ENCODE peak calls at places on chromosomes 13 and 19, in nine cellular contexts. One of them, this sample, is unnamed.

GRCh38 chr19:54952591-54953344 is 5.4 kb upstream of the NLRP7 start:
- DNase-seq in cardiac muscle cell: peak; percentile 45
- DNase-seq in fibroblast of the conjunctiva: no peak
- DNase-seq in activated CD4-positive, alpha-beta T cell treated with anti-CD3 and anti-CD28 coated beads, Interleukin-2, amount 10 ng/mL, durations not matched to agents 7 days and 5 days: no peak
- DNase-seq in OCI-LY7: no peak
- DNase-seq in foreskin fibroblast: no peak
- DNase-seq in 8988T: no peak
- DNase-seq in neural crest cell: no peak
- DNase-seq in activated CD8-positive, alpha-beta memory T cell treated with anti-CD3 and anti-CD28 coated beads, Interleukin-2, amount 50 U/mL, for 4 hours: no peak
- DNase-seq in this sample: no peak

GRCh38 chr19:3033595-3034193 is 4.6 kb upstream of the TLE2 start:
- DNase-seq in cardiac muscle cell: no peak
- DNase-seq in fibroblast of the conjunctiva: no peak
- DNase-seq in activated CD4-positive, alpha-beta T cell treated with anti-CD3 and anti-CD28 coated beads, Interleukin-2, amount 10 ng/mL, durations not matched to agents 7 days and 5 days: no peak
- DNase-seq in OCI-LY7: no peak
- DNase-seq in foreskin fibroblast: no peak
- DNase-seq in 8988T: no peak
- DNase-seq in neural crest cell: no peak
- DNase-seq in activated CD8-positive, alpha-beta memory T cell treated with anti-CD3 and anti-CD28 coated beads, Interleukin-2, amount 50 U/mL, for 4 hours: no peak
- DNase-seq in this sample: no peak

GRCh38 chr13:91647361-91647970 is 249.0 kb downstream of the GPC5 start:
- DNase-seq in cardiac muscle cell: peak; percentile 22
- DNase-seq in fibroblast of the conjunctiva: peak; percentile 28
- DNase-seq in activated CD4-positive, alpha-beta T cell treated with anti-CD3 and anti-CD28 coated beads, Interleukin-2, amount 10 ng/mL, durations not matched to agents 7 days and 5 days: no peak
- DNase-seq in OCI-LY7: peak; percentile 72
- DNase-seq in foreskin fibroblast: no peak
- DNase-seq in 8988T: no peak
- DNase-seq in neural crest cell: peak; percentile 14
- DNase-seq in activated CD8-positive, alpha-beta memory T cell treated with anti-CD3 and anti-CD28 coated beads, Interleukin-2, amount 50 U/mL, for 4 hours: no peak
- DNase-seq in this sample: no peak

GRCh38 chr19:33273881-33274662 is 28.3 kb downstream of the CEBPA start:
- DNase-seq in cardiac muscle cell: peak; percentile 90
- DNase-seq in fibroblast of the conjunctiva: peak; percentile 77
- DNase-seq in activated CD4-positive, alpha-beta T cell treated with anti-CD3 and anti-CD28 coated beads, Interleukin-2, amount 10 ng/mL, durations not matched to agents 7 days and 5 days: no peak
- DNase-seq in OCI-LY7: no peak
- DNase-seq in foreskin fibroblast: peak; percentile 78
- DNase-seq in 8988T: no peak
- DNase-seq in neural crest cell: no peak
- DNase-seq in activated CD8-positive, alpha-beta memory T cell treated with anti-CD3 and anti-CD28 coated beads, Interleukin-2, amount 50 U/mL, for 4 hours: peak; percentile 31
- DNase-seq in this sample: no peak

GRCh38 chr19:44891016-44891882 is at the start of gene TOMM40:
- DNase-seq in cardiac muscle cell: no peak
- DNase-seq in fibroblast of the conjunctiva: peak; percentile 100
- DNase-seq in activated CD4-positive, alpha-beta T cell treated with anti-CD3 and anti-CD28 coated beads, Interleukin-2, amount 10 ng/mL, durations not matched to agents 7 days and 5 days: peak; percentile 22
- DNase-seq in OCI-LY7: peak; percentile 33
- DNase-seq in foreskin fibroblast: peak; percentile 100
- DNase-seq in 8988T: no peak
- DNase-seq in neural crest cell: peak; percentile 98
- DNase-seq in activated CD8-positive, alpha-beta memory T cell treated with anti-CD3 and anti-CD28 coated beads, Interleukin-2, amount 50 U/mL, for 4 hours: peak; percentile 100
- DNase-seq in this sample: peak; percentile 99

GRCh38 chr13:111907341-111907880 is 159.5 kb upstream of the SOX1 start:
- DNase-seq in cardiac muscle cell: no peak
- DNase-seq in fibroblast of the conjunctiva: no peak
- DNase-seq in activated CD4-positive, alpha-beta T cell treated with anti-CD3 and anti-CD28 coated beads, Interleukin-2, amount 10 ng/mL, durations not matched to agents 7 days and 5 days: no peak
- DNase-seq in OCI-LY7: no peak
- DNase-seq in foreskin fibroblast: no peak
- DNase-seq in 8988T: no peak
- DNase-seq in neural crest cell: no peak
- DNase-seq in activated CD8-positive, alpha-beta memory T cell treated with anti-CD3 and anti-CD28 coated beads, Interleukin-2, amount 50 U/mL, for 4 hours: no peak
- DNase-seq in this sample: no peak

GRCh38 chr13:51643114-51643881 is 59.0 kb downstream of the WDFY2 start:
- DNase-seq in cardiac muscle cell: peak; percentile 85
- DNase-seq in fibroblast of the conjunctiva: peak; percentile 87
- DNase-seq in activated CD4-positive, alpha-beta T cell treated with anti-CD3 and anti-CD28 coated beads, Interleukin-2, amount 10 ng/mL, durations not matched to agents 7 days and 5 days: no peak
- DNase-seq in OCI-LY7: no peak
- DNase-seq in foreskin fibroblast: peak; percentile 96
- DNase-seq in 8988T: no peak
- DNase-seq in neural crest cell: no peak
- DNase-seq in activated CD8-positive, alpha-beta memory T cell treated with anti-CD3 and anti-CD28 coated beads, Interleukin-2, amount 50 U/mL, for 4 hours: no peak
- DNase-seq in this sample: no peak

GRCh38 chr19:54415208-54415900 is at the start of gene TTYH1:
- DNase-seq in cardiac muscle cell: no peak
- DNase-seq in fibroblast of the conjunctiva: no peak
- DNase-seq in activated CD4-positive, alpha-beta T cell treated with anti-CD3 and anti-CD28 coated beads, Interleukin-2, amount 10 ng/mL, durations not matched to agents 7 days and 5 days: no peak
- DNase-seq in OCI-LY7: no peak
- DNase-seq in foreskin fibroblast: no peak
- DNase-seq in 8988T: no peak
- DNase-seq in neural crest cell: peak; percentile 77
- DNase-seq in activated CD8-positive, alpha-beta memory T cell treated with anti-CD3 and anti-CD28 coated beads, Interleukin-2, amount 50 U/mL, for 4 hours: peak; percentile 53
- DNase-seq in this sample: no peak

GRCh38 chr13:109989155-109989554 is 202.8 kb upstream of the IRS2 start:
- DNase-seq in cardiac muscle cell: peak; percentile 30
- DNase-seq in fibroblast of the conjunctiva: no peak
- DNase-seq in activated CD4-positive, alpha-beta T cell treated with anti-CD3 and anti-CD28 coated beads, Interleukin-2, amount 10 ng/mL, durations not matched to agents 7 days and 5 days: no peak
- DNase-seq in OCI-LY7: no peak
- DNase-seq in foreskin fibroblast: peak; percentile 56
- DNase-seq in 8988T: no peak
- DNase-seq in neural crest cell: no peak
- DNase-seq in activated CD8-positive, alpha-beta memory T cell treated with anti-CD3 and anti-CD28 coated beads, Interleukin-2, amount 50 U/mL, for 4 hours: no peak
- DNase-seq in this sample: no peak

GRCh38 chr13:40137400-40137799 is 481.9 kb downstream of the COG6 start:
- DNase-seq in cardiac muscle cell: no peak
- DNase-seq in fibroblast of the conjunctiva: no peak
- DNase-seq in activated CD4-positive, alpha-beta T cell treated with anti-CD3 and anti-CD28 coated beads, Interleukin-2, amount 10 ng/mL, durations not matched to agents 7 days and 5 days: no peak
- DNase-seq in OCI-LY7: no peak
- DNase-seq in foreskin fibroblast: no peak
- DNase-seq in 8988T: no peak
- DNase-seq in neural crest cell: no peak
- DNase-seq in activated CD8-positive, alpha-beta memory T cell treated with anti-CD3 and anti-CD28 coated beads, Interleukin-2, amount 50 U/mL, for 4 hours: no peak
- DNase-seq in this sample: no peak

GRCh38 chr19:50410109-50410508 is 8.6 kb upstream of the SPIB start:
- DNase-seq in cardiac muscle cell: no peak
- DNase-seq in fibroblast of the conjunctiva: no peak
- DNase-seq in activated CD4-positive, alpha-beta T cell treated with anti-CD3 and anti-CD28 coated beads, Interleukin-2, amount 10 ng/mL, durations not matched to agents 7 days and 5 days: no peak
- DNase-seq in OCI-LY7: no peak
- DNase-seq in foreskin fibroblast: no peak
- DNase-seq in 8988T: no peak
- DNase-seq in neural crest cell: no peak
- DNase-seq in activated CD8-positive, alpha-beta memory T cell treated with anti-CD3 and anti-CD28 coated beads, Interleukin-2, amount 50 U/mL, for 4 hours: no peak
- DNase-seq in this sample: no peak

GRCh38 chr13:96792736-96793444 is 201.4 kb downstream of the OXGR1 start:
- DNase-seq in cardiac muscle cell: peak; percentile 2
- DNase-seq in fibroblast of the conjunctiva: no peak
- DNase-seq in activated CD4-positive, alpha-beta T cell treated with anti-CD3 and anti-CD28 coated beads, Interleukin-2, amount 10 ng/mL, durations not matched to agents 7 days and 5 days: no peak
- DNase-seq in OCI-LY7: no peak
- DNase-seq in foreskin fibroblast: no peak
- DNase-seq in 8988T: no peak
- DNase-seq in neural crest cell: no peak
- DNase-seq in activated CD8-positive, alpha-beta memory T cell treated with anti-CD3 and anti-CD28 coated beads, Interleukin-2, amount 50 U/mL, for 4 hours: no peak
- DNase-seq in this sample: no peak

GRCh38 chr13:27621366-27622101 is at the start of gene POLR1D:
- DNase-seq in cardiac muscle cell: peak; percentile 77
- DNase-seq in fibroblast of the conjunctiva: peak; percentile 43
- DNase-seq in activated CD4-positive, alpha-beta T cell treated with anti-CD3 and anti-CD28 coated beads, Interleukin-2, amount 10 ng/mL, durations not matched to agents 7 days and 5 days: peak; percentile 82
- DNase-seq in OCI-LY7: peak; percentile 89
- DNase-seq in foreskin fibroblast: peak; percentile 77
- DNase-seq in 8988T: peak; percentile 77
- DNase-seq in neural crest cell: peak; percentile 50
- DNase-seq in activated CD8-positive, alpha-beta memory T cell treated with anti-CD3 and anti-CD28 coated beads, Interleukin-2, amount 50 U/mL, for 4 hours: peak; percentile 84
- DNase-seq in this sample: peak; percentile 86

GRCh38 chr13:28753208-28753892 is 34.6 kb upstream of the SLC46A3 start:
- DNase-seq in cardiac muscle cell: peak; percentile 95
- DNase-seq in fibroblast of the conjunctiva: peak; percentile 88
- DNase-seq in activated CD4-positive, alpha-beta T cell treated with anti-CD3 and anti-CD28 coated beads, Interleukin-2, amount 10 ng/mL, durations not matched to agents 7 days and 5 days: no peak
- DNase-seq in OCI-LY7: no peak
- DNase-seq in foreskin fibroblast: peak; percentile 89
- DNase-seq in 8988T: peak; percentile 42
- DNase-seq in neural crest cell: no peak
- DNase-seq in activated CD8-positive, alpha-beta memory T cell treated with anti-CD3 and anti-CD28 coated beads, Interleukin-2, amount 50 U/mL, for 4 hours: no peak
- DNase-seq in this sample: no peak

GRCh38 chr19:19040417-19040816 is 7.0 kb downstream of the ARMC6 start:
- DNase-seq in cardiac muscle cell: peak; percentile 96
- DNase-seq in fibroblast of the conjunctiva: peak; percentile 96
- DNase-seq in activated CD4-positive, alpha-beta T cell treated with anti-CD3 and anti-CD28 coated beads, Interleukin-2, amount 10 ng/mL, durations not matched to agents 7 days and 5 days: no peak
- DNase-seq in OCI-LY7: no peak
- DNase-seq in foreskin fibroblast: peak; percentile 81
- DNase-seq in 8988T: no peak
- DNase-seq in neural crest cell: no peak
- DNase-seq in activated CD8-positive, alpha-beta memory T cell treated with anti-CD3 and anti-CD28 coated beads, Interleukin-2, amount 50 U/mL, for 4 hours: no peak
- DNase-seq in this sample: no peak

GRCh38 chr19:40165362-40165937 is 25.8 kb upstream of the MAP3K10 start:
- DNase-seq in cardiac muscle cell: peak; percentile 56
- DNase-seq in fibroblast of the conjunctiva: peak; percentile 13
- DNase-seq in activated CD4-positive, alpha-beta T cell treated with anti-CD3 and anti-CD28 coated beads, Interleukin-2, amount 10 ng/mL, durations not matched to agents 7 days and 5 days: peak; percentile 69
- DNase-seq in OCI-LY7: peak; percentile 65
- DNase-seq in foreskin fibroblast: no peak
- DNase-seq in 8988T: peak; percentile 34
- DNase-seq in neural crest cell: peak; percentile 50
- DNase-seq in activated CD8-positive, alpha-beta memory T cell treated with anti-CD3 and anti-CD28 coated beads, Interleukin-2, amount 50 U/mL, for 4 hours: peak; percentile 69
- DNase-seq in this sample: peak; percentile 68

GRCh38 chr13:42284068-42284467 is 12.1 kb downstream of the AKAP11 start:
- DNase-seq in cardiac muscle cell: no peak
- DNase-seq in fibroblast of the conjunctiva: no peak
- DNase-seq in activated CD4-positive, alpha-beta T cell treated with anti-CD3 and anti-CD28 coated beads, Interleukin-2, amount 10 ng/mL, durations not matched to agents 7 days and 5 days: no peak
- DNase-seq in OCI-LY7: no peak
- DNase-seq in foreskin fibroblast: no peak
- DNase-seq in 8988T: no peak
- DNase-seq in neural crest cell: no peak
- DNase-seq in activated CD8-positive, alpha-beta memory T cell treated with anti-CD3 and anti-CD28 coated beads, Interleukin-2, amount 50 U/mL, for 4 hours: no peak
- DNase-seq in this sample: no peak

GRCh38 chr19:2477141-2477710 is 1.3 kb downstream of the GADD45B start:
- DNase-seq in cardiac muscle cell: peak; percentile 34
- DNase-seq in fibroblast of the conjunctiva: no peak
- DNase-seq in activated CD4-positive, alpha-beta T cell treated with anti-CD3 and anti-CD28 coated beads, Interleukin-2, amount 10 ng/mL, durations not matched to agents 7 days and 5 days: no peak
- DNase-seq in OCI-LY7: peak; percentile 33
- DNase-seq in foreskin fibroblast: no peak
- DNase-seq in 8988T: no peak
- DNase-seq in neural crest cell: no peak
- DNase-seq in activated CD8-positive, alpha-beta memory T cell treated with anti-CD3 and anti-CD28 coated beads, Interleukin-2, amount 50 U/mL, for 4 hours: peak; percentile 42
- DNase-seq in this sample: no peak

GRCh38 chr19:5191091-5191490 is 149.5 kb downstream of the PTPRS start:
- DNase-seq in cardiac muscle cell: no peak
- DNase-seq in fibroblast of the conjunctiva: no peak
- DNase-seq in activated CD4-positive, alpha-beta T cell treated with anti-CD3 and anti-CD28 coated beads, Interleukin-2, amount 10 ng/mL, durations not matched to agents 7 days and 5 days: no peak
- DNase-seq in OCI-LY7: no peak
- DNase-seq in foreskin fibroblast: no peak
- DNase-seq in 8988T: no peak
- DNase-seq in neural crest cell: no peak
- DNase-seq in activated CD8-positive, alpha-beta memory T cell treated with anti-CD3 and anti-CD28 coated beads, Interleukin-2, amount 50 U/mL, for 4 hours: no peak
- DNase-seq in this sample: no peak

GRCh38 chr13:111385182-111385857 is 64.9 kb downstream of the TEX29 start:
- DNase-seq in cardiac muscle cell: no peak
- DNase-seq in fibroblast of the conjunctiva: no peak
- DNase-seq in activated CD4-positive, alpha-beta T cell treated with anti-CD3 and anti-CD28 coated beads, Interleukin-2, amount 10 ng/mL, durations not matched to agents 7 days and 5 days: no peak
- DNase-seq in OCI-LY7: no peak
- DNase-seq in foreskin fibroblast: no peak
- DNase-seq in 8988T: no peak
- DNase-seq in neural crest cell: no peak
- DNase-seq in activated CD8-positive, alpha-beta memory T cell treated with anti-CD3 and anti-CD28 coated beads, Interleukin-2, amount 50 U/mL, for 4 hours: no peak
- DNase-seq in this sample: no peak

GRCh38 chr19:5445667-5446066 is 9.6 kb upstream of the ZNRF4 start:
- DNase-seq in cardiac muscle cell: peak; percentile 8
- DNase-seq in fibroblast of the conjunctiva: no peak
- DNase-seq in activated CD4-positive, alpha-beta T cell treated with anti-CD3 and anti-CD28 coated beads, Interleukin-2, amount 10 ng/mL, durations not matched to agents 7 days and 5 days: no peak
- DNase-seq in OCI-LY7: no peak
- DNase-seq in foreskin fibroblast: no peak
- DNase-seq in 8988T: no peak
- DNase-seq in neural crest cell: no peak
- DNase-seq in activated CD8-positive, alpha-beta memory T cell treated with anti-CD3 and anti-CD28 coated beads, Interleukin-2, amount 50 U/mL, for 4 hours: no peak
- DNase-seq in this sample: no peak

GRCh38 chr19:53993448-53993847 is 2.0 kb downstream of the CACNG6 start:
- DNase-seq in cardiac muscle cell: no peak
- DNase-seq in fibroblast of the conjunctiva: no peak
- DNase-seq in activated CD4-positive, alpha-beta T cell treated with anti-CD3 and anti-CD28 coated beads, Interleukin-2, amount 10 ng/mL, durations not matched to agents 7 days and 5 days: no peak
- DNase-seq in OCI-LY7: no peak
- DNase-seq in foreskin fibroblast: no peak
- DNase-seq in 8988T: no peak
- DNase-seq in neural crest cell: no peak
- DNase-seq in activated CD8-positive, alpha-beta memory T cell treated with anti-CD3 and anti-CD28 coated beads, Interleukin-2, amount 50 U/mL, for 4 hours: no peak
- DNase-seq in this sample: no peak

GRCh38 chr13:100773923-100774641 is 99.5 kb upstream of the TMTC4 start:
- DNase-seq in cardiac muscle cell: no peak
- DNase-seq in fibroblast of the conjunctiva: no peak
- DNase-seq in activated CD4-positive, alpha-beta T cell treated with anti-CD3 and anti-CD28 coated beads, Interleukin-2, amount 10 ng/mL, durations not matched to agents 7 days and 5 days: no peak
- DNase-seq in OCI-LY7: no peak
- DNase-seq in foreskin fibroblast: no peak
- DNase-seq in 8988T: no peak
- DNase-seq in neural crest cell: no peak
- DNase-seq in activated CD8-positive, alpha-beta memory T cell treated with anti-CD3 and anti-CD28 coated beads, Interleukin-2, amount 50 U/mL, for 4 hours: no peak
- DNase-seq in this sample: no peak

GRCh38 chr19:13588953-13589833 is 82.9 kb upstream of the CACNA1A start:
- DNase-seq in cardiac muscle cell: peak; percentile 74
- DNase-seq in fibroblast of the conjunctiva: peak; percentile 14
- DNase-seq in activated CD4-positive, alpha-beta T cell treated with anti-CD3 and anti-CD28 coated beads, Interleukin-2, amount 10 ng/mL, durations not matched to agents 7 days and 5 days: peak; percentile 82
- DNase-seq in OCI-LY7: peak; percentile 57
- DNase-seq in foreskin fibroblast: peak; percentile 41
- DNase-seq in 8988T: peak; percentile 39
- DNase-seq in neural crest cell: peak; percentile 93
- DNase-seq in activated CD8-positive, alpha-beta memory T cell treated with anti-CD3 and anti-CD28 coated beads, Interleukin-2, amount 50 U/mL, for 4 hours: peak; percentile 86
- DNase-seq in this sample: peak; percentile 81

GRCh38 chr19:19530423-19530804 is 1.7 kb downstream of the YJEFN3 start:
- DNase-seq in cardiac muscle cell: peak; percentile 34
- DNase-seq in fibroblast of the conjunctiva: no peak
- DNase-seq in activated CD4-positive, alpha-beta T cell treated with anti-CD3 and anti-CD28 coated beads, Interleukin-2, amount 10 ng/mL, durations not matched to agents 7 days and 5 days: no peak
- DNase-seq in OCI-LY7: no peak
- DNase-seq in foreskin fibroblast: no peak
- DNase-seq in 8988T: no peak
- DNase-seq in neural crest cell: no peak
- DNase-seq in activated CD8-positive, alpha-beta memory T cell treated with anti-CD3 and anti-CD28 coated beads, Interleukin-2, amount 50 U/mL, for 4 hours: no peak
- DNase-seq in this sample: no peak

GRCh38 chr13:45445053-45445452 is 19.7 kb upstream of the COG3 start:
- DNase-seq in cardiac muscle cell: no peak
- DNase-seq in fibroblast of the conjunctiva: no peak
- DNase-seq in activated CD4-positive, alpha-beta T cell treated with anti-CD3 and anti-CD28 coated beads, Interleukin-2, amount 10 ng/mL, durations not matched to agents 7 days and 5 days: no peak
- DNase-seq in OCI-LY7: no peak
- DNase-seq in foreskin fibroblast: no peak
- DNase-seq in 8988T: no peak
- DNase-seq in neural crest cell: no peak
- DNase-seq in activated CD8-positive, alpha-beta memory T cell treated with anti-CD3 and anti-CD28 coated beads, Interleukin-2, amount 50 U/mL, for 4 hours: no peak
- DNase-seq in this sample: no peak

GRCh38 chr19:38850976-38851621 is 1.3 kb upstream of the HNRNPL start:
- DNase-seq in cardiac muscle cell: no peak
- DNase-seq in fibroblast of the conjunctiva: no peak
- DNase-seq in activated CD4-positive, alpha-beta T cell treated with anti-CD3 and anti-CD28 coated beads, Interleukin-2, amount 10 ng/mL, durations not matched to agents 7 days and 5 days: peak; percentile 27
- DNase-seq in OCI-LY7: no peak
- DNase-seq in foreskin fibroblast: no peak
- DNase-seq in 8988T: peak; percentile 41
- DNase-seq in neural crest cell: no peak
- DNase-seq in activated CD8-positive, alpha-beta memory T cell treated with anti-CD3 and anti-CD28 coated beads, Interleukin-2, amount 50 U/mL, for 4 hours: peak; percentile 44
- DNase-seq in this sample: no peak

GRCh38 chr19:4352701-4353121 is 9.3 kb downstream of the MPND start:
- DNase-seq in cardiac muscle cell: peak; percentile 78
- DNase-seq in fibroblast of the conjunctiva: peak; percentile 62
- DNase-seq in activated CD4-positive, alpha-beta T cell treated with anti-CD3 and anti-CD28 coated beads, Interleukin-2, amount 10 ng/mL, durations not matched to agents 7 days and 5 days: peak; percentile 71
- DNase-seq in OCI-LY7: peak; percentile 65
- DNase-seq in foreskin fibroblast: no peak
- DNase-seq in 8988T: no peak
- DNase-seq in neural crest cell: peak; percentile 72
- DNase-seq in activated CD8-positive, alpha-beta memory T cell treated with anti-CD3 and anti-CD28 coated beads, Interleukin-2, amount 50 U/mL, for 4 hours: peak; percentile 68
- DNase-seq in this sample: peak; percentile 78

GRCh38 chr13:39297664-39298171 is 259.5 kb downstream of the NHLRC3 start:
- DNase-seq in cardiac muscle cell: no peak
- DNase-seq in fibroblast of the conjunctiva: no peak
- DNase-seq in activated CD4-positive, alpha-beta T cell treated with anti-CD3 and anti-CD28 coated beads, Interleukin-2, amount 10 ng/mL, durations not matched to agents 7 days and 5 days: no peak
- DNase-seq in OCI-LY7: no peak
- DNase-seq in foreskin fibroblast: no peak
- DNase-seq in 8988T: no peak
- DNase-seq in neural crest cell: no peak
- DNase-seq in activated CD8-positive, alpha-beta memory T cell treated with anti-CD3 and anti-CD28 coated beads, Interleukin-2, amount 50 U/mL, for 4 hours: no peak
- DNase-seq in this sample: no peak

This sample was measured in natural killer cell treated with Interleukin-12 subunit alpha and Interleukin-12 subunit beta and Interleukin-15 and Interleukin-18, amount 100 ng/mL, for 72 hours.